ENCODE peak calls at places on chromosome 3, in ten cellular contexts. One of them, this sample, is unnamed.

GRCh38 chr3:28188686-28189085 is 52.7 kb upstream of the CMC1 start:
- DNase-seq in stromal cell of bone marrow: no peak
- DNase-seq in AG10803: no peak
- DNase-seq in NCI-H69: no peak
- DNase-seq in psoas muscle: no peak
- DNase-seq in activated CD4-positive, alpha-beta memory T cell treated with anti-CD3 and anti-CD28 coated beads, Interleukin-2, amount 10 ng/mL, durations not matched to agents 7 days and 5 days: no peak
- DNase-seq in activated CD8-positive, alpha-beta memory T cell treated with anti-CD3 and anti-CD28 coated beads for 1 hour: no peak
- DNase-seq in A549: no peak
- DNase-seq in body of pancreas: no peak
- DNase-seq in GM20000: no peak
- DNase-seq in this sample: no peak

GRCh38 chr3:30269751-30270445 is 336.5 kb upstream of the TGFBR2 start:
- DNase-seq in stromal cell of bone marrow: no peak
- DNase-seq in AG10803: no peak
- DNase-seq in NCI-H69: no peak
- DNase-seq in psoas muscle: no peak
- DNase-seq in activated CD4-positive, alpha-beta memory T cell treated with anti-CD3 and anti-CD28 coated beads, Interleukin-2, amount 10 ng/mL, durations not matched to agents 7 days and 5 days: no peak
- DNase-seq in activated CD8-positive, alpha-beta memory T cell treated with anti-CD3 and anti-CD28 coated beads for 1 hour: no peak
- DNase-seq in A549: no peak
- DNase-seq in body of pancreas: no peak
- DNase-seq in GM20000: no peak
- DNase-seq in this sample: no peak

GRCh38 chr3:138384971-138385370 is 36.6 kb downstream of the MRAS start:
- DNase-seq in stromal cell of bone marrow: no peak
- DNase-seq in AG10803: no peak
- DNase-seq in NCI-H69: no peak
- DNase-seq in psoas muscle: no peak
- DNase-seq in activated CD4-positive, alpha-beta memory T cell treated with anti-CD3 and anti-CD28 coated beads, Interleukin-2, amount 10 ng/mL, durations not matched to agents 7 days and 5 days: no peak
- DNase-seq in activated CD8-positive, alpha-beta memory T cell treated with anti-CD3 and anti-CD28 coated beads for 1 hour: no peak
- DNase-seq in A549: no peak
- DNase-seq in body of pancreas: no peak
- DNase-seq in GM20000: no peak
- DNase-seq in this sample: no peak

GRCh38 chr3:30477149-30477921 is 129.1 kb upstream of the TGFBR2 start:
- DNase-seq in stromal cell of bone marrow: no peak
- DNase-seq in AG10803: no peak
- DNase-seq in NCI-H69: no peak
- DNase-seq in psoas muscle: no peak
- DNase-seq in activated CD4-positive, alpha-beta memory T cell treated with anti-CD3 and anti-CD28 coated beads, Interleukin-2, amount 10 ng/mL, durations not matched to agents 7 days and 5 days: no peak
- DNase-seq in activated CD8-positive, alpha-beta memory T cell treated with anti-CD3 and anti-CD28 coated beads for 1 hour: no peak
- DNase-seq in A549: no peak
- DNase-seq in body of pancreas: no peak
- DNase-seq in GM20000: no peak
- DNase-seq in this sample: no peak

GRCh38 chr3:135216659-135217058 is 421.6 kb downstream of the EPHB1 start:
- DNase-seq in stromal cell of bone marrow: no peak
- DNase-seq in AG10803: no peak
- DNase-seq in NCI-H69: no peak
- DNase-seq in psoas muscle: no peak
- DNase-seq in activated CD4-positive, alpha-beta memory T cell treated with anti-CD3 and anti-CD28 coated beads, Interleukin-2, amount 10 ng/mL, durations not matched to agents 7 days and 5 days: no peak
- DNase-seq in activated CD8-positive, alpha-beta memory T cell treated with anti-CD3 and anti-CD28 coated beads for 1 hour: no peak
- DNase-seq in A549: no peak
- DNase-seq in body of pancreas: no peak
- DNase-seq in GM20000: no peak
- DNase-seq in this sample: no peak

GRCh38 chr3:16355864-16356263 is 90.9 kb downstream of the OXNAD1 start:
- DNase-seq in stromal cell of bone marrow: no peak
- DNase-seq in AG10803: no peak
- DNase-seq in NCI-H69: no peak
- DNase-seq in psoas muscle: no peak
- DNase-seq in activated CD4-positive, alpha-beta memory T cell treated with anti-CD3 and anti-CD28 coated beads, Interleukin-2, amount 10 ng/mL, durations not matched to agents 7 days and 5 days: no peak
- DNase-seq in activated CD8-positive, alpha-beta memory T cell treated with anti-CD3 and anti-CD28 coated beads for 1 hour: no peak
- DNase-seq in A549: no peak
- DNase-seq in body of pancreas: no peak
- DNase-seq in GM20000: no peak
- DNase-seq in this sample: no peak

GRCh38 chr3:126052196-126053058 is 31.5 kb downstream of the SLC41A3 start:
- DNase-seq in stromal cell of bone marrow: no peak
- DNase-seq in AG10803: no peak
- DNase-seq in NCI-H69: no peak
- DNase-seq in psoas muscle: no peak
- DNase-seq in activated CD4-positive, alpha-beta memory T cell treated with anti-CD3 and anti-CD28 coated beads, Interleukin-2, amount 10 ng/mL, durations not matched to agents 7 days and 5 days: no peak
- DNase-seq in activated CD8-positive, alpha-beta memory T cell treated with anti-CD3 and anti-CD28 coated beads for 1 hour: no peak
- DNase-seq in A549: no peak
- DNase-seq in body of pancreas: no peak
- DNase-seq in GM20000: no peak
- DNase-seq in this sample: no peak

GRCh38 chr3:58874795-58875194 is 175.0 kb downstream of the CFAP20DC start:
- DNase-seq in stromal cell of bone marrow: peak
- DNase-seq in AG10803: peak
- DNase-seq in NCI-H69: no peak
- DNase-seq in psoas muscle: no peak
- DNase-seq in activated CD4-positive, alpha-beta memory T cell treated with anti-CD3 and anti-CD28 coated beads, Interleukin-2, amount 10 ng/mL, durations not matched to agents 7 days and 5 days: peak
- DNase-seq in activated CD8-positive, alpha-beta memory T cell treated with anti-CD3 and anti-CD28 coated beads for 1 hour: no peak
- DNase-seq in A549: no peak
- DNase-seq in body of pancreas: no peak
- DNase-seq in GM20000: peak
- DNase-seq in this sample: no peak

GRCh38 chr3:42495393-42495792 is 7.0 kb upstream of the VIPR1 start:
- DNase-seq in stromal cell of bone marrow: no peak
- DNase-seq in AG10803: no peak
- DNase-seq in NCI-H69: no peak
- DNase-seq in psoas muscle: no peak
- DNase-seq in activated CD4-positive, alpha-beta memory T cell treated with anti-CD3 and anti-CD28 coated beads, Interleukin-2, amount 10 ng/mL, durations not matched to agents 7 days and 5 days: peak
- DNase-seq in activated CD8-positive, alpha-beta memory T cell treated with anti-CD3 and anti-CD28 coated beads for 1 hour: no peak
- DNase-seq in A549: no peak
- DNase-seq in body of pancreas: no peak
- DNase-seq in GM20000: no peak
- DNase-seq in this sample: no peak

GRCh38 chr3:10164546-10165393 is at the start of gene IRAK2:
- DNase-seq in stromal cell of bone marrow: peak
- DNase-seq in AG10803: peak
- DNase-seq in NCI-H69: peak
- DNase-seq in psoas muscle: peak
- DNase-seq in activated CD4-positive, alpha-beta memory T cell treated with anti-CD3 and anti-CD28 coated beads, Interleukin-2, amount 10 ng/mL, durations not matched to agents 7 days and 5 days: peak
- DNase-seq in activated CD8-positive, alpha-beta memory T cell treated with anti-CD3 and anti-CD28 coated beads for 1 hour: peak
- DNase-seq in A549: peak
- DNase-seq in body of pancreas: peak
- DNase-seq in GM20000: peak
- DNase-seq in this sample: no peak

GRCh38 chr3:12643010-12643380 is 20.9 kb downstream of the RAF1 start:
- DNase-seq in stromal cell of bone marrow: no peak
- DNase-seq in AG10803: no peak
- DNase-seq in NCI-H69: no peak
- DNase-seq in psoas muscle: no peak
- DNase-seq in activated CD4-positive, alpha-beta memory T cell treated with anti-CD3 and anti-CD28 coated beads, Interleukin-2, amount 10 ng/mL, durations not matched to agents 7 days and 5 days: no peak
- DNase-seq in activated CD8-positive, alpha-beta memory T cell treated with anti-CD3 and anti-CD28 coated beads for 1 hour: no peak
- DNase-seq in A549: no peak
- DNase-seq in body of pancreas: no peak
- DNase-seq in GM20000: no peak
- DNase-seq in this sample: no peak

GRCh38 chr3:24520941-24521305 is 26.3 kb upstream of the THRB start:
- DNase-seq in stromal cell of bone marrow: no peak
- DNase-seq in AG10803: no peak
- DNase-seq in NCI-H69: no peak
- DNase-seq in psoas muscle: no peak
- DNase-seq in activated CD4-positive, alpha-beta memory T cell treated with anti-CD3 and anti-CD28 coated beads, Interleukin-2, amount 10 ng/mL, durations not matched to agents 7 days and 5 days: no peak
- DNase-seq in activated CD8-positive, alpha-beta memory T cell treated with anti-CD3 and anti-CD28 coated beads for 1 hour: no peak
- DNase-seq in A549: no peak
- DNase-seq in body of pancreas: no peak
- DNase-seq in GM20000: no peak
- DNase-seq in this sample: no peak

GRCh38 chr3:169764453-169765280 is at the start of gene TERC:
- DNase-seq in stromal cell of bone marrow: peak
- DNase-seq in AG10803: peak
- DNase-seq in NCI-H69: peak
- DNase-seq in psoas muscle: peak
- DNase-seq in activated CD4-positive, alpha-beta memory T cell treated with anti-CD3 and anti-CD28 coated beads, Interleukin-2, amount 10 ng/mL, durations not matched to agents 7 days and 5 days: peak
- DNase-seq in activated CD8-positive, alpha-beta memory T cell treated with anti-CD3 and anti-CD28 coated beads for 1 hour: peak
- DNase-seq in A549: peak
- DNase-seq in body of pancreas: peak
- DNase-seq in GM20000: peak
- DNase-seq in this sample: peak

GRCh38 chr3:65971281-65972252 is 67.2 kb downstream of the MAGI1 start:
- DNase-seq in stromal cell of bone marrow: no peak
- DNase-seq in AG10803: no peak
- DNase-seq in NCI-H69: no peak
- DNase-seq in psoas muscle: no peak
- DNase-seq in activated CD4-positive, alpha-beta memory T cell treated with anti-CD3 and anti-CD28 coated beads, Interleukin-2, amount 10 ng/mL, durations not matched to agents 7 days and 5 days: no peak
- DNase-seq in activated CD8-positive, alpha-beta memory T cell treated with anti-CD3 and anti-CD28 coated beads for 1 hour: no peak
- DNase-seq in A549: no peak
- DNase-seq in body of pancreas: no peak
- DNase-seq in GM20000: no peak
- DNase-seq in this sample: no peak

GRCh38 chr3:195549931-195550519 is 6.9 kb upstream of the PPP1R2 start:
- DNase-seq in stromal cell of bone marrow: no peak
- DNase-seq in AG10803: no peak
- DNase-seq in NCI-H69: no peak
- DNase-seq in psoas muscle: no peak
- DNase-seq in activated CD4-positive, alpha-beta memory T cell treated with anti-CD3 and anti-CD28 coated beads, Interleukin-2, amount 10 ng/mL, durations not matched to agents 7 days and 5 days: peak
- DNase-seq in activated CD8-positive, alpha-beta memory T cell treated with anti-CD3 and anti-CD28 coated beads for 1 hour: peak
- DNase-seq in A549: no peak
- DNase-seq in body of pancreas: no peak
- DNase-seq in GM20000: peak
- DNase-seq in this sample: no peak

GRCh38 chr3:42683875-42684593 is 1.3 kb upstream of the KLHL40 start:
- DNase-seq in stromal cell of bone marrow: peak
- DNase-seq in AG10803: peak
- DNase-seq in NCI-H69: peak
- DNase-seq in psoas muscle: peak
- DNase-seq in activated CD4-positive, alpha-beta memory T cell treated with anti-CD3 and anti-CD28 coated beads, Interleukin-2, amount 10 ng/mL, durations not matched to agents 7 days and 5 days: peak
- DNase-seq in activated CD8-positive, alpha-beta memory T cell treated with anti-CD3 and anti-CD28 coated beads for 1 hour: no peak
- DNase-seq in A549: peak
- DNase-seq in body of pancreas: peak
- DNase-seq in GM20000: no peak
- DNase-seq in this sample: no peak

GRCh38 chr3:72245183-72245811 is 460.3 kb upstream of the PROK2 start:
- DNase-seq in stromal cell of bone marrow: no peak
- DNase-seq in AG10803: peak
- DNase-seq in NCI-H69: peak
- DNase-seq in psoas muscle: peak
- DNase-seq in activated CD4-positive, alpha-beta memory T cell treated with anti-CD3 and anti-CD28 coated beads, Interleukin-2, amount 10 ng/mL, durations not matched to agents 7 days and 5 days: no peak
- DNase-seq in activated CD8-positive, alpha-beta memory T cell treated with anti-CD3 and anti-CD28 coated beads for 1 hour: no peak
- DNase-seq in A549: no peak
- DNase-seq in body of pancreas: peak
- DNase-seq in GM20000: no peak
- DNase-seq in this sample: no peak

GRCh38 chr3:149831321-149831720 is 18.3 kb downstream of the RNF13 start:
- DNase-seq in stromal cell of bone marrow: no peak
- DNase-seq in AG10803: no peak
- DNase-seq in NCI-H69: no peak
- DNase-seq in psoas muscle: no peak
- DNase-seq in activated CD4-positive, alpha-beta memory T cell treated with anti-CD3 and anti-CD28 coated beads, Interleukin-2, amount 10 ng/mL, durations not matched to agents 7 days and 5 days: no peak
- DNase-seq in activated CD8-positive, alpha-beta memory T cell treated with anti-CD3 and anti-CD28 coated beads for 1 hour: no peak
- DNase-seq in A549: no peak
- DNase-seq in body of pancreas: no peak
- DNase-seq in GM20000: no peak
- DNase-seq in this sample: no peak

GRCh38 chr3:24507776-24508422 is 13.2 kb upstream of the THRB start:
- DNase-seq in stromal cell of bone marrow: no peak
- DNase-seq in AG10803: no peak
- DNase-seq in NCI-H69: no peak
- DNase-seq in psoas muscle: no peak
- DNase-seq in activated CD4-positive, alpha-beta memory T cell treated with anti-CD3 and anti-CD28 coated beads, Interleukin-2, amount 10 ng/mL, durations not matched to agents 7 days and 5 days: no peak
- DNase-seq in activated CD8-positive, alpha-beta memory T cell treated with anti-CD3 and anti-CD28 coated beads for 1 hour: no peak
- DNase-seq in A549: no peak
- DNase-seq in body of pancreas: no peak
- DNase-seq in GM20000: no peak
- DNase-seq in this sample: no peak